ENCODE peak calls at places on chromosomes 12 and 14, in four cellular contexts. A is HCT116, Y is hepatocyte, E is GM23248. D is an unnamed sample.

GRCh38 chr12:33724867-33725266 is 285.2 kb upstream of the SYT10 start:
- DNase-seq in Y (no peak), A (no peak), E (no peak), D (no peak)

GRCh38 chr14:103889313-103890051 is 38.8 kb upstream of the TDRD9 start:
- DNase-seq in E (no peak), Y (no peak), A (no peak), D (no peak)

GRCh38 chr12:76422878-76423438 is 74.7 kb upstream of the BBS10 start:
- DNase-seq in E (peak), Y (peak), A (no peak), D (no peak)

GRCh38 chr12:132172619-132173018 is 28.4 kb downstream of the NOC4L start:
- DNase-seq in A (no peak), E (no peak), Y (no peak), D (no peak)

GRCh38 chr14:81473456-81474155 is 60.0 kb downstream of the SEL1L start:
- DNase-seq in E (no peak), A (no peak), Y (no peak), D (no peak)

GRCh38 chr14:70189678-70190077 is 927 bp upstream of the SLC8A3 start:
- DNase-seq in E (no peak), Y (no peak), A (no peak), D (no peak)

GRCh38 chr14:93132472-93133065 is 16.8 kb upstream of the ITPK1 start:
- DNase-seq in E (peak), A (no peak), Y (peak), D (peak)

GRCh38 chr14:35342160-35343010 is 50.2 kb downstream of the PSMA6 start:
- DNase-seq in E (peak), A (no peak), Y (no peak), D (no peak)

GRCh38 chr14:106378191-106378590 is 851.8 kb downstream of the TMEM121 start:
- DNase-seq in A (no peak), Y (no peak), E (no peak), D (peak)

GRCh38 chr12:50505386-50505827 is 622 bp downstream of the DIP2B start:
- DNase-seq in E (peak), A (no peak), Y (peak), D (peak)

GRCh38 chr12:58069268-58069967 is 128.1 kb downstream of the ATP23 start:
- DNase-seq in Y (no peak), A (no peak), E (peak), D (no peak)

GRCh38 chr12:115072712-115073111 is 388.7 kb upstream of the TBX3 start:
- DNase-seq in A (no peak), Y (peak), E (no peak), D (no peak)

GRCh38 chr14:34496007-34496678 is 34.1 kb upstream of the SPTSSA start:
- DNase-seq in A (no peak), Y (no peak), E (peak), D (no peak)

GRCh38 chr12:56987011-56987410 is 19.3 kb downstream of the ZBTB39 start:
- DNase-seq in A (no peak), E (no peak), Y (no peak), D (no peak)

GRCh38 chr12:75954076-75954475 is 77.5 kb downstream of the PHLDA1 start:
- DNase-seq in E (peak), A (peak), Y (peak), D (no peak)

GRCh38 chr14:67285876-67286452 is 44.7 kb downstream of the PALS1 start:
- DNase-seq in E (peak), A (peak), Y (peak), D (peak)

GRCh38 chr12:54251667-54252284 is 28.1 kb downstream of the CBX5 start:
- DNase-seq in E (peak), A (peak), Y (peak), D (peak)

GRCh38 chr14:82915381-82915780 is 1381.7 kb upstream of the SEL1L start:
- DNase-seq in A (no peak), E (no peak), Y (no peak), D (no peak)

GRCh38 chr12:65106948-65107347 is 14.2 kb downstream of the WIF1 start:
- DNase-seq in A (no peak), Y (no peak), E (peak), D (peak)

GRCh38 chr12:101582937-101583336 is 11.8 kb upstream of the MYBPC1 start:
- DNase-seq in E (no peak), Y (no peak), A (no peak), D (no peak)

GRCh38 chr12:51028126-51028810 is 2.1 kb upstream of the SLC11A2 start:
- DNase-seq in E (peak), Y (peak), A (no peak), D (peak)

GRCh38 chr14:100416921-100417451 is 93.8 kb downstream of the SLC25A47 start:
- DNase-seq in Y (peak), E (peak), A (no peak), D (no peak)

GRCh38 chr12:94909609-94910008 is 93.9 kb downstream of the NDUFA12 start:
- DNase-seq in A (no peak), E (no peak), Y (no peak), D (no peak)

GRCh38 chr12:52542785-52543318 is 10.1 kb downstream of the KRT71 start:
- DNase-seq in A (no peak), Y (no peak), E (no peak), D (no peak)

GRCh38 chr12:3333583-3333982 is 157.4 kb upstream of the PRMT8 start:
- DNase-seq in A (peak), E (no peak), Y (peak), D (no peak)

GRCh38 chr12:110696283-110696682 is 7.4 kb upstream of the HVCN1 start:
- DNase-seq in E (no peak), Y (no peak), A (no peak), D (no peak)

GRCh38 chr12:46303039-46303666 is 34.3 kb upstream of the SLC38A1 start:
- DNase-seq in E (peak), A (peak), Y (peak), D (peak)

GRCh38 chr12:27907766-27908165 is 64.8 kb downstream of the PTHLH start:
- DNase-seq in Y (no peak), A (no peak), E (peak), D (no peak)

GRCh38 chr12:52522346-52523011 is 2.3 kb upstream of the KRT5 start:
- DNase-seq in E (peak), A (peak), Y (no peak), D (no peak)

GRCh38 chr14:96139879-96140278 is 64.8 kb upstream of the BDKRB2 start:
- DNase-seq in A (no peak), Y (no peak), E (peak), D (no peak)

GRCh38 chr12:124952801-124953200 is 36.1 kb downstream of the DHX37 start:
- DNase-seq in A (no peak), E (no peak), Y (no peak), D (no peak)

GRCh38 chr12:69966409-69966808 is 141.4 kb downstream of the MYRFL start:
- DNase-seq in E (peak), Y (peak), A (peak), D (no peak)

GRCh38 chr12:40375076-40375475 is 150.3 kb downstream of the LRRK2 start:
- DNase-seq in E (peak), Y (no peak), A (peak), D (peak)

GRCh38 chr12:39476121-39476520 is 33.2 kb upstream of the KIF21A start:
- DNase-seq in E (no peak), Y (no peak), A (no peak), D (no peak)

GRCh38 chr12:4819654-4820053 is 90.1 kb upstream of the KCNA1 start:
- DNase-seq in Y (no peak), E (peak), A (no peak), D (no peak)

GRCh38 chr14:31902915-31903646 is 174.0 kb upstream of the ARHGAP5 start:
- DNase-seq in A (no peak), E (no peak), Y (no peak), D (no peak)

GRCh38 chr14:93676416-93676958 is 111.8 kb downstream of the PRIMA1 start:
- DNase-seq in Y (no peak), E (no peak), A (no peak), D (no peak)

GRCh38 chr12:87924149-87924548 is 105.1 kb downstream of the C12orf50 start:
- DNase-seq in Y (no peak), A (no peak), E (no peak), D (no peak)

GRCh38 chr14:54589843-54590242 is 22.9 kb downstream of the SAMD4A start:
- DNase-seq in A (no peak), E (peak), Y (no peak), D (no peak)

GRCh38 chr14:54591461-54592245 is 24.7 kb downstream of the SAMD4A start:
- DNase-seq in A (no peak), E (peak), Y (no peak), D (no peak)

GRCh38 chr14:54590481-54590880 is 23.6 kb downstream of the SAMD4A start:
- DNase-seq in A (no peak), Y (no peak), E (peak), D (no peak)

GRCh38 chr14:54585214-54585613 is 18.3 kb downstream of the SAMD4A start:
- DNase-seq in Y (no peak), A (no peak), E (no peak), D (no peak)

GRCh38 chr14:54589076-54589475 is 22.1 kb downstream of the SAMD4A start:
- DNase-seq in A (no peak), E (peak), Y (no peak), D (no peak)
- H3K27ac ChIP-seq in A (no peak), E (peak), Y (no peak), D (no peak)

DNA sequence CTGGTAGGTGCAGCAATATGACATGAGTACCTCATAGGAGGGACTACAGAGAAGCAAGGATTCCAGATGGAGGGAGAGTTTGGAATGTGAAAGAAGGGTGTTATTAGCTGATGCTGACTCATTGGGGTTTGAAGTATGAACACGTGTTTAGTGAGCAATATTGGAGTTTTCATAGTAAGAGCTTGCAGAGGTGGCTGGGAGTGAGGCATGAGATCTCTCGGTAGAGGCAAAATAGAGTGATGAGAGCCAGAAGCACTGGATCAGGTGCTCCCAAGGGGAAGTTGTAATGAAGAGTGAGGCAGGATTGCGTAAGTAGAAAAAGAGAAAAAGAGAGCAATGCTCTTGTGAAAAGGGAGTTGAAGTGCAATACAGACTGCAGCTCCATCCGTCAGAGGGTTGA is 42.1 kb downstream of the MGST1 start:
- DNase-seq in E (peak), Y (peak), A (no peak), D (no peak)
- TF ChIP-seq EZH2phosphoT487 in E (no peak), Y (no peak), A (no peak), D (no peak)

GRCh38 chr12:8956772-8957171 is 7.3 kb upstream of the M6PR start:
- DNase-seq in Y (no peak), A (no peak), E (no peak), D (no peak)
- H2AFZ ChIP-seq in Y (no peak), A (no peak), E (no peak), D (no peak)

GRCh38 chr12:7127916-7128626 is 618 bp downstream of the RBP5 start:
- DNase-seq in E (no peak), Y (no peak), A (no peak), D (no peak)
- H3K27ac ChIP-seq in E (no peak), Y (peak), A (no peak), D (no peak)

GRCh38 chr14:55599250-55599879 is 19.4 kb downstream of the KTN1 start:
- DNase-seq in A (peak), Y (peak), E (no peak), D (no peak)
- TF ChIP-seq EZH2phosphoT487 in A (no peak), Y (no peak), E (no peak), D (no peak)